ENCODE peak calls at places on chromosomes 11 and 22, in six cellular contexts. K, L, M, B, G and N are unnamed samples.

GRCh38 chr11:122189259-122189658 is 73.2 kb upstream of the BLID start:
- DNase-seq in L (peak; percentile 89), M (no peak), G (peak; percentile 97), K (peak; percentile 97), B (peak; percentile 96), N (no peak)

GRCh38 chr11:77407613-77408012 is 66.3 kb downstream of the PAK1 start:
- DNase-seq in B (peak; percentile 88), G (peak; percentile 93), L (peak; percentile 55), M (peak; percentile 82), K (peak; percentile 78), N (no peak)

GRCh38 chr11:1451781-1452470 is 34.7 kb downstream of the MOB2 start:
- DNase-seq in K (no peak), G (no peak), M (no peak), L (no peak), B (no peak), N (no peak)

GRCh38 chr11:8389034-8389996 is 125.6 kb upstream of the LMO1 start:
- DNase-seq in G (no peak), B (peak; percentile 37), K (no peak), M (peak; percentile 24), L (no peak), N (no peak)

GRCh38 chr11:28727254-28727653 is 619.1 kb downstream of the METTL15 start:
- DNase-seq in B (peak; percentile 28), G (no peak), L (no peak), K (peak; percentile 53), M (no peak), N (no peak)

GRCh38 chr11:133810766-133811165 is 34.5 kb downstream of the SPATA19 start:
- DNase-seq in G (no peak), M (no peak), L (no peak), B (no peak), K (no peak), N (no peak)

GRCh38 chr11:86938900-86939880 is 16.0 kb downstream of the FZD4 start:
- DNase-seq in M (peak; percentile 47), L (no peak), B (peak; percentile 59), G (peak; percentile 74), K (peak; percentile 51), N (peak; percentile 32)

GRCh38 chr11:28481673-28482480 is 373.7 kb downstream of the METTL15 start:
- DNase-seq in B (no peak), K (peak; percentile 16), M (no peak), G (no peak), L (no peak), N (no peak)

GRCh38 chr11:129374993-129375721 is 491 bp upstream of the BARX2 start:
- DNase-seq in K (no peak), B (peak; percentile 25), M (peak; percentile 66), G (no peak), L (no peak), N (peak; percentile 28)

GRCh38 chr11:57776101-57776511 is 14.5 kb downstream of the CTNND1 start:
- DNase-seq in L (no peak), B (peak; percentile 73), M (no peak), K (peak; percentile 97), G (no peak), N (no peak)

GRCh38 chr11:118202599-118203422 is 22.0 kb downstream of the JAML start:
- DNase-seq in K (no peak), B (no peak), M (peak; percentile 30), L (no peak), G (no peak), N (no peak)

GRCh38 chr22:45082795-45083194 is 73.0 kb upstream of the PHF21B start:
- DNase-seq in K (no peak), G (peak; percentile 36), L (no peak), B (no peak), M (no peak), N (no peak)

GRCh38 chr11:69055598-69056516 is 7.1 kb downstream of the TPCN2 start:
- DNase-seq in L (no peak), B (no peak), K (no peak), M (peak; percentile 42), G (no peak), N (peak; percentile 92)

GRCh38 chr22:23184100-23184763 is 3.9 kb downstream of the BCR start:
- DNase-seq in K (no peak), B (no peak), L (no peak), M (no peak), G (no peak), N (no peak)

GRCh38 chr11:20388096-20389055 is 860 bp downstream of the PRMT3 start:
- DNase-seq in B (peak; percentile 23), K (peak; percentile 25), L (no peak), M (no peak), G (peak; percentile 18), N (peak; percentile 35)

GRCh38 chr22:44347098-44347497 is 34.3 kb upstream of the SHISAL1 start:
- DNase-seq in M (no peak), B (no peak), L (no peak), K (no peak), G (no peak), N (no peak)

GRCh38 chr11:47768090-47768620 is 1.0 kb upstream of the FNBP4 start:
- DNase-seq in L (peak; percentile 28), K (peak; percentile 89), B (peak; percentile 68), M (peak; percentile 71), G (peak; percentile 78), N (no peak)

GRCh38 chr11:65059959-65060824 is 1.8 kb upstream of the NAALADL1 start:
- DNase-seq in L (no peak), G (no peak), M (no peak), B (no peak), K (peak; percentile 16), N (no peak)

GRCh38 chr11:96075532-96075959 is 151.6 kb upstream of the MTMR2 start:
- DNase-seq in M (no peak), K (no peak), L (peak; percentile 53), B (peak; percentile 47), G (no peak), N (peak; percentile 44)

GRCh38 chr22:28883917-28884753 is 763 bp downstream of the ZNRF3 start:
- DNase-seq in K (peak; percentile 37), L (no peak), M (peak; percentile 53), B (no peak), G (no peak), N (peak; percentile 32)

GRCh38 chr22:33853200-33854097 is 66.8 kb downstream of the LARGE1 start:
- DNase-seq in K (peak; percentile 77), B (peak; percentile 83), L (peak; percentile 48), G (peak; percentile 69), M (peak; percentile 82), N (peak; percentile 60)

DNA sequence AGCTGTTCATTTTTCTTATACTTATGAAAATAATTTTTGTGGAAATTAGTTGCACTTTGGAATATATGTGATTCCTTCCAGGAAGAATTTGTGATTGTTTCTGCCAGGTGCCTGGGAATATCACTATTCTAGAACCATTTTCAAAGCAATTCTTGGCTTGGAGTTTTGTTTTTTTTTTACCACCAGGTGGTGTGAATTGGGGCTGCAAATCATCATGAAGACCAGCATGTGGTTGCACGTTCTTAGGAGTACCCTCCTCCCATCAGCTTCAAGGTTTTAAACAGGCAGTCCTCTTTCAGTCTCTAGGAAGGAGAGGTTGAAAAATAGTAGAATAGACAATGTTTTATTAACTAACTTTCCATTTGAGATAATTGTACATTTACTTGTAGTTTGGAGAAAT is 25.9 kb downstream of the USP47 start:
- DNase-seq in G (no peak), M (no peak), B (no peak), K (no peak), L (no peak), N (no peak)
- TF ChIP-seq CTCF in G (no peak), M (no peak), B (no peak), K (no peak), L (no peak), N (no peak)

GRCh38 chr11:45625611-45626010 is 39.8 kb downstream of the CHST1 start:
- DNase-seq in G (no peak), K (no peak), M (no peak), B (no peak), L (no peak), N (no peak)
- TF ChIP-seq CTCF in G (no peak), K (no peak), M (no peak), B (no peak), L (no peak), N (no peak)

DNA sequence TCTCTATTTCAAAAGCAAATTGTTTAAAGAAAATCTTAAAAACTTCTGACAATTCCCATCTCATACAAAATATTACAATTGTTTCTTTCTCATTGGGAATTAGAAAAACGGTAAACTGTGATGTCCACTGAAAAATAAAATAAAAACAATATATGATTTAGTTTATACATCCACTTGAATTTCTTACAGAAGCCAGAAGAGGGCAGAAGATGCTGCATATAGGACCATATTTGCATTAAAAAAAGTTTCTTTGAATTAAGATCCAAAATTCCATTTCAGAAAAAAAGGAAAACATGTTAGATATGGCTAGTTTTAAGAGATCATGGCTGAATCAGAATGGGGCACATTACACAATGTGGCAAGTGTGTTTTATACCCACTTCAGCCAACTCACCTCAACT is 39.3 kb upstream of the LRRC4C start:
- DNase-seq in K (no peak), L (no peak), M (no peak), G (peak; percentile 8), B (peak; percentile 37), N (no peak)
- TF ChIP-seq CTCF in K (peak; percentile 47), L (peak; percentile 36), M (no peak), G (peak; percentile 34), B (peak; percentile 38), N (peak; percentile 14)

GRCh38 chr11:45086526-45086925 is 59.9 kb upstream of the PRDM11 start:
- DNase-seq in M (no peak), L (no peak), K (no peak), G (no peak), B (no peak), N (no peak)
- TF ChIP-seq CTCF in M (no peak), L (no peak), K (no peak), G (no peak), B (no peak), N (no peak)

GRCh38 chr22:39068033-39068785 is 8.9 kb upstream of the APOBEC3G start:
- DNase-seq in M (no peak), L (no peak), G (no peak), B (no peak), K (no peak), N (no peak)
- TF ChIP-seq CTCF in M (no peak), L (no peak), G (no peak), B (no peak), K (no peak), N (peak; percentile 45)